ENCODE peak calls at places on chromosome 1, in six cellular contexts. I is cardiac muscle cell, Q is NCI-H1105, C is neuronal stem cell, M is NB4, U is DMS153. X is an unnamed sample.

GRCh38 chr1:94922756-94923465 is 4.0 kb downstream of the CNN3 start:
- DNase-seq in I (peak; percentile 84), Q (no peak), C (no peak), M (no peak), U (no peak), X (no peak)

GRCh38 chr1:212512731-212513559 is 80.2 kb downstream of the NENF start:
- DNase-seq in I (no peak), Q (no peak), C (no peak), M (no peak), U (no peak), X (no peak)

GRCh38 chr1:36108314-36108713 is 16.7 kb downstream of the COL8A2 start:
- DNase-seq in I (peak; percentile 21), Q (no peak), C (no peak), M (no peak), U (no peak), X (no peak)

GRCh38 chr1:119409731-119410130 is 5.2 kb upstream of the HSD3B2 start:
- DNase-seq in I (peak; percentile 71), Q (peak; percentile 76), C (no peak), M (no peak), U (no peak), X (no peak)

GRCh38 chr1:85297855-85298629 is 21.6 kb upstream of the BCL10 start:
- DNase-seq in I (peak; percentile 96), Q (peak; percentile 58), C (no peak), M (peak; percentile 84), U (peak; percentile 94), X (no peak)

GRCh38 chr1:157724537-157725213 is 24.1 kb upstream of the FCRL3 start:
- DNase-seq in I (no peak), Q (no peak), C (no peak), M (no peak), U (no peak), X (no peak)

GRCh38 chr1:203667616-203668015 is 41.0 kb downstream of the ATP2B4 start:
- DNase-seq in I (no peak), Q (no peak), C (no peak), M (no peak), U (no peak), X (no peak)

GRCh38 chr1:225915538-225915991 is 8.5 kb downstream of the PYCR2 start:
- DNase-seq in I (no peak), Q (peak; percentile 6), C (no peak), M (no peak), U (no peak), X (no peak)

GRCh38 chr1:197958438-197958837 is 41.3 kb downstream of the LHX9 start:
- DNase-seq in I (no peak), Q (peak; percentile 95), C (no peak), M (no peak), U (peak; percentile 47), X (no peak)

GRCh38 chr1:165364432-165365133 is 8.1 kb upstream of the LMX1A start:
- DNase-seq in I (no peak), Q (peak; percentile 81), C (no peak), M (no peak), U (peak; percentile 60), X (no peak)

GRCh38 chr1:151024540-151025146 is 11.7 kb upstream of the BNIPL start:
- DNase-seq in I (peak; percentile 78), Q (peak; percentile 60), C (peak; percentile 55), M (peak; percentile 83), U (peak; percentile 55), X (peak; percentile 88)

GRCh38 chr1:51494138-51494830 is 24.8 kb downstream of the EPS15 start:
- DNase-seq in I (no peak), Q (no peak), C (no peak), M (no peak), U (no peak), X (no peak)

GRCh38 chr1:165947797-165948455 is 120.5 kb downstream of the UCK2 start:
- DNase-seq in I (no peak), Q (no peak), C (no peak), M (no peak), U (no peak), X (no peak)

GRCh38 chr1:216447898-216448568 is 24.8 kb upstream of the USH2A start:
- DNase-seq in I (no peak), Q (no peak), C (no peak), M (no peak), U (peak; percentile 81), X (no peak)

GRCh38 chr1:165434264-165434663 is 10.7 kb downstream of the RXRG start:
- DNase-seq in I (no peak), Q (peak; percentile 36), C (peak; percentile 36), M (no peak), U (peak; percentile 89), X (no peak)

GRCh38 chr1:202046227-202046626 is 35.8 kb downstream of the ELF3 start:
- DNase-seq in I (no peak), Q (peak; percentile 91), C (no peak), M (no peak), U (peak; percentile 99), X (no peak)

GRCh38 chr1:86527306-86527705 is 19.6 kb upstream of the CLCA4 start:
- DNase-seq in I (no peak), Q (no peak), C (no peak), M (no peak), U (no peak), X (no peak)

GRCh38 chr1:69191280-69191679 is 376.4 kb upstream of the LRRC7 start:
- DNase-seq in I (peak; percentile 62), Q (peak; percentile 92), C (no peak), M (no peak), U (peak; percentile 96), X (no peak)

GRCh38 chr1:45752441-45753052 is 2.1 kb upstream of the IPP start:
- DNase-seq in I (peak; percentile 14), Q (no peak), C (no peak), M (peak; percentile 11), U (no peak), X (no peak)

GRCh38 chr1:40221977-40222772 is 25.6 kb upstream of the TMCO2 start:
- DNase-seq in I (no peak), Q (no peak), C (no peak), M (no peak), U (no peak), X (no peak)

GRCh38 chr1:71719330-71719729 is 563.0 kb downstream of the NEGR1 start:
- DNase-seq in I (no peak), Q (no peak), C (no peak), M (no peak), U (no peak), X (no peak)

GRCh38 chr1:32937061-32937460 is 27.5 kb downstream of the RNF19B start:
- DNase-seq in I (no peak), Q (no peak), C (no peak), M (no peak), U (no peak), X (no peak)

GRCh38 chr1:2644591-2645101 is 11.8 kb upstream of the MMEL1 start:
- DNase-seq in I (no peak), Q (no peak), C (no peak), M (no peak), U (no peak), X (peak; percentile 2)

GRCh38 chr1:19775831-19776230 is 23.9 kb downstream of the TMCO4 start:
- DNase-seq in I (no peak), Q (no peak), C (no peak), M (no peak), U (no peak), X (no peak)

GRCh38 chr1:154772611-154773515 is 97.2 kb downstream of the KCNN3 start:
- DNase-seq in I (no peak), Q (no peak), C (no peak), M (no peak), U (no peak), X (peak; percentile 30)

GRCh38 chr1:192485692-192486436 is 89.7 kb upstream of the RGS1 start:
- DNase-seq in I (peak; percentile 96), Q (no peak), C (no peak), M (no peak), U (peak; percentile 52), X (no peak)

GRCh38 chr1:67355745-67356424 is 48.2 kb downstream of the IL12RB2 start:
- DNase-seq in I (peak; percentile 21), Q (no peak), C (no peak), M (no peak), U (no peak), X (no peak)

GRCh38 chr1:30299393-30299792 is 424.0 kb downstream of the MATN1 start:
- DNase-seq in I (no peak), Q (no peak), C (no peak), M (no peak), U (no peak), X (no peak)

GRCh38 chr1:242824435-242824834 is 299.9 kb upstream of the PLD5 start:
- DNase-seq in I (no peak), Q (no peak), C (no peak), M (no peak), U (no peak), X (no peak)

GRCh38 chr1:199684686-199685273 is 342.7 kb upstream of the NR5A2 start:
- DNase-seq in I (peak; percentile 84), Q (peak; percentile 60), C (peak; percentile 35), M (peak; percentile 69), U (peak; percentile 39), X (peak; percentile 36)

GRCh38 chr1:116902027-116902426 is 7.7 kb upstream of the PTGFRN start:
- DNase-seq in I (no peak), Q (no peak), C (no peak), M (no peak), U (no peak), X (no peak)

GRCh38 chr1:89523597-89524368 is 846 bp upstream of the LRRC8B start:
- DNase-seq in I (peak; percentile 48), Q (peak; percentile 61), C (peak; percentile 60), M (peak; percentile 93), U (peak; percentile 82), X (no peak)

GRCh38 chr1:46820560-46821060 is 21.8 kb downstream of the CYP4B1 start:
- DNase-seq in I (no peak), Q (no peak), C (no peak), M (peak; percentile 38), U (no peak), X (no peak)

GRCh38 chr1:28860332-28861073 is 48.5 kb downstream of the OPRD1 start:
- DNase-seq in I (peak; percentile 23), Q (peak; percentile 50), C (no peak), M (no peak), U (peak; percentile 45), X (no peak)